ENCODE peak calls at places on chromosome 15, in nine cellular contexts. A, D, U, B, V, M, Q, E and H are unnamed samples.

GRCh38 chr15:74565381-74566085 is 24.5 kb downstream of the ARID3B start:
- DNase-seq in D (no peak), M (no peak), Q (no peak), U (no peak), E (peak), A (no peak), V (no peak), B (no peak), H (no peak)

GRCh38 chr15:31077181-31077580 is 24.3 kb downstream of the TRPM1 start:
- DNase-seq in Q (no peak), B (no peak), E (no peak), A (no peak), M (no peak), V (no peak), U (no peak), D (no peak), H (no peak)

GRCh38 chr15:50168778-50169411 is 13.1 kb upstream of the SLC27A2 start:
- DNase-seq in D (no peak), U (no peak), B (no peak), E (no peak), Q (no peak), M (no peak), A (no peak), V (no peak), H (no peak)

GRCh38 chr15:43872416-43873020 is 45.7 kb downstream of the WDR76 start:
- DNase-seq in B (peak), V (peak), A (peak), M (no peak), E (peak), Q (peak), D (peak), U (peak), H (peak)

GRCh38 chr15:75842722-75843617 is at the start of gene UBE2Q2:
- DNase-seq in A (peak), M (peak), U (peak), D (peak), E (peak), V (peak), B (peak), Q (peak), H (no peak)

GRCh38 chr15:36365963-36366362 is 213.5 kb upstream of the CDIN1 start:
- DNase-seq in D (no peak), A (no peak), B (no peak), E (no peak), Q (no peak), M (no peak), U (no peak), V (no peak), H (no peak)

GRCh38 chr15:80588801-80589200 is 106.3 kb upstream of the ABHD17C start:
- DNase-seq in M (no peak), A (no peak), B (no peak), V (no peak), D (no peak), Q (no peak), E (no peak), U (peak), H (peak)

GRCh38 chr15:100732359-100733055 is 130.1 kb downstream of the ASB7 start:
- DNase-seq in M (no peak), Q (no peak), D (no peak), V (no peak), B (no peak), E (no peak), U (no peak), A (no peak), H (peak)

GRCh38 chr15:60520041-60520824 is 41.3 kb upstream of the ICE2 start:
- DNase-seq in Q (no peak), V (no peak), A (no peak), U (peak), B (no peak), M (no peak), D (no peak), E (no peak), H (peak)

GRCh38 chr15:64193971-64194370 is 31.1 kb upstream of the PPIB start:
- DNase-seq in A (peak), V (no peak), E (peak), D (no peak), M (no peak), Q (no peak), U (no peak), B (no peak), H (no peak)

GRCh38 chr15:52557242-52557641 is 11.6 kb downstream of the ARPP19 start:
- DNase-seq in D (no peak), V (no peak), A (no peak), Q (no peak), E (no peak), U (no peak), B (no peak), M (no peak), H (no peak)

GRCh38 chr15:83904107-83904720 is 250.3 kb downstream of the ADAMTSL3 start:
- DNase-seq in Q (no peak), A (no peak), D (no peak), E (no peak), U (peak), M (no peak), B (no peak), V (no peak), H (peak)

GRCh38 chr15:67930720-67931119 is 90.9 kb upstream of the RNU6-1 start:
- DNase-seq in E (no peak), Q (no peak), A (no peak), U (no peak), D (no peak), M (no peak), V (no peak), B (no peak), H (no peak)

GRCh38 chr15:20356444-20357138 is 185.0 kb downstream of the GOLGA6L6 start:
- DNase-seq in E (no peak), B (no peak), M (peak), Q (no peak), A (peak), V (no peak), U (peak), D (no peak), H (no peak)

GRCh38 chr15:79523266-79523665 is 91.1 kb downstream of the MINAR1 start:
- DNase-seq in A (no peak), D (no peak), Q (no peak), U (peak), B (no peak), E (no peak), M (no peak), V (peak), H (no peak)

GRCh38 chr15:94673801-94674200 is 442.4 kb downstream of the MCTP2 start:
- DNase-seq in B (no peak), M (no peak), V (no peak), E (no peak), U (peak), D (no peak), Q (no peak), A (no peak), H (no peak)

GRCh38 chr15:70566989-70567388 is 196.4 kb downstream of the UACA start:
- DNase-seq in B (no peak), M (no peak), E (no peak), Q (no peak), A (no peak), V (no peak), U (no peak), D (no peak), H (no peak)

GRCh38 chr15:81222007-81222406 is 25.3 kb downstream of the IL16 start:
- DNase-seq in Q (no peak), B (no peak), U (no peak), A (no peak), D (no peak), M (no peak), V (no peak), E (no peak), H (no peak)

GRCh38 chr15:52106641-52107040 is 5.9 kb downstream of the BCL2L10 start:
- DNase-seq in B (no peak), U (no peak), Q (no peak), A (no peak), V (no peak), M (no peak), E (no peak), D (no peak), H (no peak)

GRCh38 chr15:92365816-92366215 is 27.9 kb upstream of the ST8SIA2 start:
- DNase-seq in U (no peak), V (no peak), M (no peak), E (no peak), Q (no peak), D (no peak), B (no peak), A (no peak), H (no peak)

GRCh38 chr15:73540161-73540560 is 93.0 kb downstream of the NPTN start:
- DNase-seq in V (no peak), A (no peak), D (no peak), Q (no peak), U (no peak), M (no peak), B (no peak), E (no peak), H (no peak)

GRCh38 chr15:31216210-31216911 is 110.3 kb upstream of the KLF13 start:
- DNase-seq in A (peak), U (peak), D (peak), V (peak), Q (peak), B (peak), M (peak), E (peak), H (no peak)

GRCh38 chr15:63876085-63876662 is 42.4 kb upstream of the HERC1 start:
- DNase-seq in U (no peak), E (no peak), Q (no peak), D (no peak), V (no peak), A (no peak), M (no peak), B (no peak), H (no peak)

GRCh38 chr15:76327191-76328105 is 9.1 kb upstream of the ISL2 start:
- DNase-seq in V (no peak), E (no peak), A (no peak), D (no peak), M (no peak), U (peak), B (no peak), Q (no peak), H (no peak)

GRCh38 chr15:81106560-81106959 is 27.5 kb upstream of the CFAP161 start:
- DNase-seq in D (no peak), E (peak), U (peak), A (peak), Q (peak), M (no peak), V (peak), B (peak), H (peak)

GRCh38 chr15:51082246-51082645 is 12.5 kb downstream of the TNFAIP8L3 start:
- DNase-seq in B (no peak), E (no peak), Q (no peak), D (no peak), V (no peak), M (no peak), U (no peak), A (no peak), H (no peak)

GRCh38 chr15:55255714-55256113 is 33.9 kb downstream of the RAB27A start:
- DNase-seq in Q (no peak), M (no peak), D (no peak), B (no peak), A (no peak), E (no peak), U (peak), V (no peak), H (no peak)